ENCODE peak calls at places on chromosomes 2 and 18, in eight cellular contexts. One of them, this sample, is unnamed. For H3K27me3, the result is how much of the 10 kb centered on the place peaks cover.

GRCh38 chr18:36493349-36494281 is 196.1 kb downstream of the FHOD3 start:
- DNase-seq in body of pancreas: peak
- DNase-seq in hepatocyte: peak
- DNase-seq in PC-9: no peak
- DNase-seq in colonic mucosa: peak
- DNase-seq in IMR-90: peak
- DNase-seq in brain microvascular endothelial cell: no peak
- DNase-seq in CD8-positive, alpha-beta T cell: no peak
- DNase-seq in this sample: no peak

GRCh38 chr2:121400206-121400605 is 115.2 kb upstream of the TFCP2L1 start:
- DNase-seq in body of pancreas: no peak
- DNase-seq in hepatocyte: no peak
- DNase-seq in PC-9: no peak
- DNase-seq in colonic mucosa: no peak
- DNase-seq in IMR-90: peak
- DNase-seq in brain microvascular endothelial cell: peak
- DNase-seq in CD8-positive, alpha-beta T cell: no peak
- DNase-seq in this sample: peak

GRCh38 chr2:181777654-181778053 is 97.3 kb upstream of the NEUROD1 start:
- DNase-seq in body of pancreas: no peak
- DNase-seq in hepatocyte: no peak
- DNase-seq in PC-9: no peak
- DNase-seq in colonic mucosa: no peak
- DNase-seq in IMR-90: no peak
- DNase-seq in brain microvascular endothelial cell: no peak
- DNase-seq in CD8-positive, alpha-beta T cell: no peak
- DNase-seq in this sample: no peak

GRCh38 chr2:181573140-181573736 is 83.7 kb downstream of the CERKL start:
- DNase-seq in body of pancreas: no peak
- DNase-seq in hepatocyte: peak
- DNase-seq in PC-9: peak
- DNase-seq in colonic mucosa: no peak
- DNase-seq in IMR-90: peak
- DNase-seq in brain microvascular endothelial cell: peak
- DNase-seq in CD8-positive, alpha-beta T cell: no peak
- DNase-seq in this sample: no peak

GRCh38 chr18:42977982-42978595 is 137.4 kb downstream of the RIT2 start:
- DNase-seq in body of pancreas: no peak
- DNase-seq in hepatocyte: no peak
- DNase-seq in PC-9: no peak
- DNase-seq in colonic mucosa: no peak
- DNase-seq in IMR-90: no peak
- DNase-seq in brain microvascular endothelial cell: no peak
- DNase-seq in CD8-positive, alpha-beta T cell: no peak
- DNase-seq in this sample: no peak

GRCh38 chr2:15142069-15142689 is 419.0 kb downstream of the NBAS start:
- DNase-seq in body of pancreas: no peak
- DNase-seq in hepatocyte: no peak
- DNase-seq in PC-9: peak
- DNase-seq in colonic mucosa: no peak
- DNase-seq in IMR-90: peak
- DNase-seq in brain microvascular endothelial cell: no peak
- DNase-seq in CD8-positive, alpha-beta T cell: peak
- DNase-seq in this sample: no peak

GRCh38 chr2:186984966-186985365 is 136.0 kb upstream of the ZSWIM2 start:
- DNase-seq in body of pancreas: no peak
- DNase-seq in hepatocyte: no peak
- DNase-seq in PC-9: no peak
- DNase-seq in colonic mucosa: no peak
- DNase-seq in IMR-90: no peak
- DNase-seq in brain microvascular endothelial cell: no peak
- DNase-seq in CD8-positive, alpha-beta T cell: no peak
- DNase-seq in this sample: no peak

GRCh38 chr2:177676636-177677035 is 284.1 kb downstream of the AGPS start:
- DNase-seq in body of pancreas: no peak
- DNase-seq in hepatocyte: no peak
- DNase-seq in PC-9: no peak
- DNase-seq in colonic mucosa: no peak
- DNase-seq in IMR-90: no peak
- DNase-seq in brain microvascular endothelial cell: no peak
- DNase-seq in CD8-positive, alpha-beta T cell: no peak
- DNase-seq in this sample: no peak

GRCh38 chr2:232204457-232204931 is 174.1 kb upstream of the ALPP start:
- DNase-seq in body of pancreas: no peak
- DNase-seq in hepatocyte: no peak
- DNase-seq in PC-9: no peak
- DNase-seq in colonic mucosa: no peak
- DNase-seq in IMR-90: no peak
- DNase-seq in brain microvascular endothelial cell: no peak
- DNase-seq in CD8-positive, alpha-beta T cell: no peak
- DNase-seq in this sample: no peak

GRCh38 chr2:142989276-142990204 is 112.1 kb downstream of the KYNU start:
- DNase-seq in body of pancreas: no peak
- DNase-seq in hepatocyte: peak
- DNase-seq in PC-9: no peak
- DNase-seq in colonic mucosa: no peak
- DNase-seq in IMR-90: peak
- DNase-seq in brain microvascular endothelial cell: no peak
- DNase-seq in CD8-positive, alpha-beta T cell: no peak
- DNase-seq in this sample: no peak

GRCh38 chr2:54575379-54575888 is 119.3 kb downstream of the SPTBN1 start:
- DNase-seq in body of pancreas: no peak
- DNase-seq in hepatocyte: peak
- DNase-seq in PC-9: no peak
- DNase-seq in colonic mucosa: no peak
- DNase-seq in IMR-90: peak
- DNase-seq in brain microvascular endothelial cell: no peak
- DNase-seq in CD8-positive, alpha-beta T cell: no peak
- DNase-seq in this sample: no peak

GRCh38 chr2:179486969-179487752 is 222.5 kb upstream of the SESTD1 start:
- DNase-seq in body of pancreas: no peak
- DNase-seq in hepatocyte: no peak
- DNase-seq in PC-9: no peak
- DNase-seq in colonic mucosa: peak
- DNase-seq in IMR-90: no peak
- DNase-seq in brain microvascular endothelial cell: no peak
- DNase-seq in CD8-positive, alpha-beta T cell: no peak
- DNase-seq in this sample: no peak

GRCh38 chr18:23077493-23078256 is 57.6 kb upstream of the CABLES1 start:
- DNase-seq in body of pancreas: no peak
- DNase-seq in hepatocyte: peak
- DNase-seq in PC-9: peak
- DNase-seq in colonic mucosa: no peak
- DNase-seq in IMR-90: no peak
- DNase-seq in brain microvascular endothelial cell: no peak
- DNase-seq in CD8-positive, alpha-beta T cell: no peak
- DNase-seq in this sample: no peak

GRCh38 chr2:200156140-200156858 is 150.2 kb upstream of the SPATS2L start:
- DNase-seq in body of pancreas: peak
- DNase-seq in hepatocyte: peak
- DNase-seq in PC-9: peak
- DNase-seq in colonic mucosa: no peak
- DNase-seq in IMR-90: peak
- DNase-seq in brain microvascular endothelial cell: peak
- DNase-seq in CD8-positive, alpha-beta T cell: no peak
- DNase-seq in this sample: peak
- H3K4me3 ChIP-seq in body of pancreas: no peak
- H3K4me3 ChIP-seq in hepatocyte: no peak
- H3K4me3 ChIP-seq in PC-9: peak
- H3K4me3 ChIP-seq in colonic mucosa: no peak
- H3K4me3 ChIP-seq in IMR-90: peak
- H3K4me3 ChIP-seq in brain microvascular endothelial cell: peak
- H3K4me3 ChIP-seq in CD8-positive, alpha-beta T cell: no peak
- H3K4me3 ChIP-seq in this sample: peak

GRCh38 chr18:74153793-74154192 is 5.5 kb downstream of the TIMM21 start:
- DNase-seq in body of pancreas: no peak
- DNase-seq in hepatocyte: no peak
- DNase-seq in PC-9: no peak
- DNase-seq in colonic mucosa: no peak
- DNase-seq in IMR-90: no peak
- DNase-seq in brain microvascular endothelial cell: no peak
- DNase-seq in CD8-positive, alpha-beta T cell: no peak
- DNase-seq in this sample: no peak

GRCh38 chr18:74155276-74155675 is 7.0 kb downstream of the TIMM21 start:
- DNase-seq in body of pancreas: no peak
- DNase-seq in hepatocyte: no peak
- DNase-seq in PC-9: no peak
- DNase-seq in colonic mucosa: no peak
- DNase-seq in IMR-90: peak
- DNase-seq in brain microvascular endothelial cell: peak
- DNase-seq in CD8-positive, alpha-beta T cell: no peak
- DNase-seq in this sample: no peak

GRCh38 chr18:74153377-74153776 is 5.1 kb downstream of the TIMM21 start:
- DNase-seq in body of pancreas: no peak
- DNase-seq in hepatocyte: no peak
- DNase-seq in PC-9: no peak
- DNase-seq in colonic mucosa: no peak
- DNase-seq in IMR-90: no peak
- DNase-seq in brain microvascular endothelial cell: no peak
- DNase-seq in CD8-positive, alpha-beta T cell: no peak
- DNase-seq in this sample: no peak

GRCh38 chr18:74152270-74152669 is 3.9 kb downstream of the TIMM21 start:
- DNase-seq in body of pancreas: no peak
- DNase-seq in hepatocyte: no peak
- DNase-seq in PC-9: no peak
- DNase-seq in colonic mucosa: no peak
- DNase-seq in IMR-90: no peak
- DNase-seq in brain microvascular endothelial cell: no peak
- DNase-seq in CD8-positive, alpha-beta T cell: no peak
- DNase-seq in this sample: no peak

DNA sequence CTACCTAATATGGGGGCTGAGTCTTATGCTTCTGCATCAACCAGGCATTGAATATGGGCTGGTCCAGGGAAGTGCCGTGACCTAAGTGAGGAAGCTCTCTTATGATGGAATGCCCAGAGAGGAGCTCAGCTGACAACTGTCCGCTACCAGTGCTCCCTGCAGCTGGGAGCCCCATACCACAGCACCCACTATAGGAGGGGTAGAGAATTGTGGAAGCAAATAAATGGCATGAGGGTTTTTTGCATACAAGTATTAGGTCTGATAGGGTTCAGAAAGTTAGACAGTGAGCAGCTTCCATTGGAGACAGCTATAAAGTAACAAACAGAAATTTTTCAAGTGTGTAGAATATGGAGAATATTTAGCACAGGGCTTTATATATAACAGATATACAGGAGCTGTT is 4.6 kb downstream of the TIMM21 start:
- DNase-seq in body of pancreas: no peak
- DNase-seq in hepatocyte: no peak
- DNase-seq in PC-9: no peak
- DNase-seq in colonic mucosa: no peak
- DNase-seq in IMR-90: no peak
- DNase-seq in brain microvascular endothelial cell: no peak
- DNase-seq in CD8-positive, alpha-beta T cell: no peak
- DNase-seq in this sample: no peak
- TF ChIP-seq CTCF in body of pancreas: no peak
- TF ChIP-seq CTCF in hepatocyte: no peak
- TF ChIP-seq CTCF in PC-9: no peak
- TF ChIP-seq CTCF in colonic mucosa: no peak
- TF ChIP-seq CTCF in IMR-90: no peak
- TF ChIP-seq CTCF in brain microvascular endothelial cell: peak
- TF ChIP-seq CTCF in CD8-positive, alpha-beta T cell: no peak
- TF ChIP-seq CTCF in this sample: no peak

GRCh38 chr2:29278964-29279363 is 163.7 kb downstream of the CLIP4 start:
- DNase-seq in body of pancreas: no peak
- DNase-seq in hepatocyte: no peak
- DNase-seq in PC-9: no peak
- DNase-seq in colonic mucosa: no peak
- DNase-seq in IMR-90: no peak
- DNase-seq in brain microvascular endothelial cell: no peak
- DNase-seq in CD8-positive, alpha-beta T cell: no peak
- DNase-seq in this sample: no peak

GRCh38 chr2:29290293-29291052 is 175.3 kb downstream of the CLIP4 start:
- DNase-seq in body of pancreas: no peak
- DNase-seq in hepatocyte: no peak
- DNase-seq in PC-9: no peak
- DNase-seq in colonic mucosa: no peak
- DNase-seq in IMR-90: no peak
- DNase-seq in brain microvascular endothelial cell: no peak
- DNase-seq in CD8-positive, alpha-beta T cell: no peak
- DNase-seq in this sample: no peak

GRCh38 chr2:29281585-29281984 is 166.4 kb downstream of the CLIP4 start:
- DNase-seq in body of pancreas: peak
- DNase-seq in hepatocyte: peak
- DNase-seq in PC-9: peak
- DNase-seq in colonic mucosa: no peak
- DNase-seq in IMR-90: peak
- DNase-seq in brain microvascular endothelial cell: peak
- DNase-seq in CD8-positive, alpha-beta T cell: no peak
- DNase-seq in this sample: no peak

GRCh38 chr2:29281086-29281485 is 165.9 kb downstream of the CLIP4 start:
- DNase-seq in body of pancreas: no peak
- DNase-seq in hepatocyte: no peak
- DNase-seq in PC-9: no peak
- DNase-seq in colonic mucosa: no peak
- DNase-seq in IMR-90: no peak
- DNase-seq in brain microvascular endothelial cell: no peak
- DNase-seq in CD8-positive, alpha-beta T cell: no peak
- DNase-seq in this sample: no peak

DNA sequence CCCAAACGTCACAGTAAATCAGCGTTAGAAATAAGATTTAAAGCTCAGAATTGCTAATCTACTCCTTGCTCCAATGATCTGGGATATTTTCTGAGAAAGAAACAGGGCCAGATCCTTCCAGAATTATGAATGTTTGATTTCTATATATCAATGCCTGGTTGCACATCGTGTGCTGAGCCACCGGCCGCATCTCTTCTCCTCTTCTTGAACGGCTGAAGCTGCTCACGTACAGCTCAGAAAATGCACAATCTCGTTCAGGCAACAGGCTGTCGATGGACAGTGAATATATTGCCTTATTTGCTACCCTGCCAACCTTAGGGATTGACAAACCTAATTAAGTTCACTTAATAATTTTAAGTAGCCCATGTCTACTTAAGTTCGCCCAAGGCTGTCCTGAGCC is 169.5 kb downstream of the CLIP4 start:
- DNase-seq in body of pancreas: no peak
- DNase-seq in hepatocyte: no peak
- DNase-seq in PC-9: no peak
- DNase-seq in colonic mucosa: no peak
- DNase-seq in IMR-90: no peak
- DNase-seq in brain microvascular endothelial cell: no peak
- DNase-seq in CD8-positive, alpha-beta T cell: no peak
- DNase-seq in this sample: no peak
- H3K27me3 ChIP-seq in body of pancreas: under half
- H3K27me3 ChIP-seq in hepatocyte: under half
- H3K27me3 ChIP-seq in PC-9: half or more
- H3K27me3 ChIP-seq in colonic mucosa: under half
- H3K27me3 ChIP-seq in IMR-90: under half
- H3K27me3 ChIP-seq in brain microvascular endothelial cell: under half
- H3K27me3 ChIP-seq in CD8-positive, alpha-beta T cell: under half
- H3K27me3 ChIP-seq in this sample: under half

DNA sequence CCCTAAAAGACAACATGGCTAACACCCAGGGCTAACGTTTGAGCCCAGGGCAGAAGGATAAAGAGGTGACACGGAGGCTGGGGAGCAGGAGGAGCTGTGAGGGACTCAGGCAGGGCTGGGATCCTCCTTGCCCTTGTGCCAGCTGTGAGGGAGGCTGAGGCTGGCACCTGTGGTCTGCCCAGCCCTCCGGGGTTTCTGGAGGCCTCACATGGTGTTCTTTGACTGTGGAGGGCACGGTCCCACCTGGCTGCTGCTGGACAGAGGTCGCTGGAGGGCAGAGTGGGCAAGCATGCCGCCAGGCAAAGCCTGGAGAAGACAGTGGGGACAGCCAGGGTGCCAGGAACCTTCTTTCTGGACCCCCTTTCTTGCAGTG is 26.8 kb upstream of the CNNM3 start:
- DNase-seq in body of pancreas: no peak
- DNase-seq in hepatocyte: no peak
- DNase-seq in PC-9: no peak
- DNase-seq in colonic mucosa: no peak
- DNase-seq in IMR-90: no peak
- DNase-seq in brain microvascular endothelial cell: no peak
- DNase-seq in CD8-positive, alpha-beta T cell: no peak
- DNase-seq in this sample: no peak
- H3K4me3 ChIP-seq in body of pancreas: no peak
- H3K4me3 ChIP-seq in hepatocyte: no peak
- H3K4me3 ChIP-seq in PC-9: no peak
- H3K4me3 ChIP-seq in colonic mucosa: peak
- H3K4me3 ChIP-seq in IMR-90: no peak
- H3K4me3 ChIP-seq in brain microvascular endothelial cell: no peak
- H3K4me3 ChIP-seq in CD8-positive, alpha-beta T cell: no peak
- H3K4me3 ChIP-seq in this sample: no peak

This sample was measured in BJ.